ENCODE peak calls at places on chromosomes 11 and 22, in six cellular contexts. N, I, C, V, W and G are unnamed samples.
A peak's percentile ranks its signal among the peaks of the same experiment; 100 is the strongest.

GRCh38 chr22:17264321-17265052 is 45.3 kb upstream of the ADA2 start:
- DNase-seq in W (no peak), N (no peak), V (no peak), C (peak; percentile 45), I (no peak), G (no peak)

GRCh38 chr22:37803195-37803635 is 4.5 kb upstream of the GCAT start:
- DNase-seq in N (no peak), I (no peak), C (no peak), V (no peak), W (no peak), G (no peak)

GRCh38 chr11:120137611-120138521 is at the start of gene TRIM29:
- DNase-seq in C (no peak), V (peak; percentile 74), I (peak; percentile 94), N (peak; percentile 73), W (no peak), G (no peak)

GRCh38 chr11:45615182-45615792 is 50.1 kb downstream of the CHST1 start:
- DNase-seq in W (no peak), C (no peak), I (no peak), V (no peak), N (peak; percentile 6), G (no peak)

GRCh38 chr11:69674267-69674885 is 777 bp downstream of the LTO1 start:
- DNase-seq in W (no peak), N (peak; percentile 39), I (peak; percentile 60), V (no peak), C (peak; percentile 25), G (peak; percentile 89)

GRCh38 chr11:95154514-95154913 is 64.9 kb downstream of the ENDOD1 start:
- DNase-seq in I (peak; percentile 55), V (peak; percentile 35), N (peak; percentile 72), C (peak; percentile 36), W (peak; percentile 34), G (peak; percentile 62)

GRCh38 chr11:33984682-33985389 is 66.7 kb upstream of the CAPRIN1 start:
- DNase-seq in V (no peak), W (no peak), N (no peak), C (no peak), I (no peak), G (peak; percentile 12)

GRCh38 chr11:45926536-45927331 is 4.3 kb downstream of the LARGE2 start:
- DNase-seq in W (no peak), V (no peak), C (no peak), N (no peak), I (no peak), G (no peak)

GRCh38 chr11:11581493-11581880 is 40.3 kb downstream of the GALNT18 start:
- DNase-seq in I (no peak), W (no peak), N (no peak), C (no peak), V (no peak), G (no peak)

GRCh38 chr11:100895449-100895848 is 208.4 kb downstream of the ARHGAP42 start:
- DNase-seq in W (no peak), N (no peak), V (no peak), I (peak; percentile 71), C (no peak), G (no peak)

GRCh38 chr22:23904855-23905254 is 10.7 kb downstream of the MIF start:
- DNase-seq in I (no peak), C (no peak), N (no peak), W (no peak), V (no peak), G (no peak)

GRCh38 chr22:29157759-29158535 is 47.7 kb upstream of the EMID1 start:
- DNase-seq in W (no peak), I (no peak), N (peak; percentile 5), C (no peak), V (no peak), G (no peak)

GRCh38 chr22:20249797-20250354 is 18.2 kb downstream of the RTN4R start:
- DNase-seq in N (peak; percentile 54), C (no peak), V (no peak), W (no peak), I (peak; percentile 9), G (no peak)

GRCh38 chr11:46121724-46122477 is 647 bp upstream of the PHF21A start:
- DNase-seq in W (peak; percentile 53), C (peak; percentile 59), V (peak; percentile 74), I (peak; percentile 79), N (peak; percentile 88), G (peak; percentile 90)

GRCh38 chr22:29799217-29799680 is 32.1 kb downstream of the UQCR10 start:
- DNase-seq in N (peak; percentile 95), V (peak; percentile 90), C (peak; percentile 89), I (peak; percentile 64), W (no peak), G (peak; percentile 35)

GRCh38 chr11:69808708-69809107 is 10.5 kb downstream of the FGF3 start:
- DNase-seq in W (no peak), V (no peak), N (no peak), C (no peak), I (no peak), G (no peak)

GRCh38 chr11:32309541-32310217 is 125.7 kb downstream of the WT1 start:
- DNase-seq in V (no peak), W (no peak), C (no peak), I (no peak), N (no peak), G (no peak)

GRCh38 chr22:22156716-22157499 is 87.7 kb upstream of the VPREB1 start:
- DNase-seq in N (peak; percentile 75), I (peak; percentile 39), V (peak; percentile 27), W (peak; percentile 32), C (peak; percentile 39), G (peak; percentile 88)

GRCh38 chr11:11989774-11990744 is 18.4 kb downstream of the DKK3 start:
- DNase-seq in N (no peak), I (no peak), C (no peak), W (no peak), V (no peak), G (no peak)

GRCh38 chr11:20127671-20128527 is 32.4 kb downstream of the DBX1 start:
- DNase-seq in N (peak; percentile 74), V (peak; percentile 72), W (peak; percentile 65), I (no peak), C (peak; percentile 72), G (peak; percentile 64)

GRCh38 chr11:62137881-62138629 is 14.2 kb downstream of the INCENP start:
- DNase-seq in W (no peak), V (no peak), C (no peak), N (no peak), I (no peak), G (no peak)

GRCh38 chr11:119154178-119154577 is 5.3 kb downstream of the ABCG4 start:
- DNase-seq in C (no peak), V (no peak), W (no peak), I (no peak), N (no peak), G (no peak)

GRCh38 chr22:37676691-37677627 is 1.5 kb downstream of the LGALS1 start:
- DNase-seq in N (peak; percentile 94), V (peak; percentile 93), C (peak; percentile 67), W (peak; percentile 92), I (peak; percentile 90), G (peak; percentile 97)

GRCh38 chr11:28228196-28228595 is 120.0 kb downstream of the METTL15 start:
- DNase-seq in V (no peak), I (peak; percentile 58), N (peak; percentile 9), C (peak; percentile 4), W (no peak), G (no peak)

GRCh38 chr11:58513747-58514367 is 6.0 kb upstream of the OR5B21 start:
- DNase-seq in V (peak; percentile 67), I (peak; percentile 60), C (peak; percentile 52), W (no peak), N (peak; percentile 76), G (peak; percentile 68)

GRCh38 chr11:64234840-64235379 is 526 bp downstream of the VEGFB start:
- DNase-seq in N (peak; percentile 34), C (peak; percentile 33), V (peak; percentile 73), W (no peak), I (no peak), G (peak; percentile 51)

GRCh38 chr11:101915811-101916291 is 471 bp downstream of the ANGPTL5 start:
- DNase-seq in C (peak; percentile 30), V (no peak), I (peak; percentile 38), W (no peak), N (peak; percentile 38), G (peak; percentile 74)

GRCh38 chr11:117979481-117980211 is 6.5 kb upstream of the IL10RA start:
- DNase-seq in W (no peak), N (no peak), C (no peak), V (no peak), I (no peak), G (no peak)